ENCODE peak calls at places on chromosomes 13 and 19, in ten cellular contexts. A, U, H, J, B, K, I, G, O and L are unnamed samples.

GRCh38 chr13:33228645-33229445 is 56.7 kb downstream of the STARD13 start:
- DNase-seq in A (no peak), U (peak), H (peak), J (no peak), B (peak), K (peak), I (peak), G (no peak), O (no peak), L (no peak)

GRCh38 chr19:46009530-46010510 is 13.0 kb downstream of the PGLYRP1 start:
- DNase-seq in A (peak), U (peak), H (peak), J (peak), B (peak), K (peak), I (peak), G (peak), O (no peak), L (no peak)

GRCh38 chr19:54523403-54523802 is 20.8 kb downstream of the LAIR2 start:
- DNase-seq in A (no peak), U (no peak), H (peak), J (no peak), B (peak), K (no peak), I (no peak), G (no peak), O (no peak), L (no peak)

GRCh38 chr13:111902726-111903125 is 164.2 kb upstream of the SOX1 start:
- DNase-seq in A (peak), U (no peak), H (no peak), J (no peak), B (no peak), K (no peak), I (no peak), G (no peak), O (no peak), L (no peak)

GRCh38 chr19:38004505-38005223 is 97.7 kb downstream of the SIPA1L3 start:
- DNase-seq in A (peak), U (peak), H (peak), J (no peak), B (peak), K (peak), I (peak), G (peak), O (peak), L (peak)

GRCh38 chr19:46753420-46754155 is 7.3 kb upstream of the STRN4 start:
- DNase-seq in A (no peak), U (peak), H (peak), J (peak), B (no peak), K (no peak), I (peak), G (peak), O (no peak), L (no peak)

GRCh38 chr13:85347251-85347650 is 452.0 kb downstream of the SLITRK6 start:
- DNase-seq in A (no peak), U (no peak), H (no peak), J (no peak), B (peak), K (peak), I (no peak), G (no peak), O (no peak), L (no peak)

GRCh38 chr13:91249370-91249769 is 98.1 kb upstream of the MIR17HG start:
- DNase-seq in A (no peak), U (no peak), H (no peak), J (no peak), B (no peak), K (no peak), I (no peak), G (no peak), O (no peak), L (no peak)

GRCh38 chr19:2355168-2356035 is 4.7 kb upstream of the TMPRSS9 start:
- DNase-seq in A (no peak), U (no peak), H (no peak), J (no peak), B (no peak), K (peak), I (no peak), G (no peak), O (no peak), L (no peak)

GRCh38 chr19:14006766-14007562 is 844 bp upstream of the RFX1 start:
- DNase-seq in A (peak), U (no peak), H (no peak), J (peak), B (no peak), K (no peak), I (peak), G (no peak), O (no peak), L (no peak)

GRCh38 chr13:36606060-36606459 is 67.8 kb upstream of the SERTM1 start:
- DNase-seq in A (no peak), U (no peak), H (no peak), J (no peak), B (no peak), K (no peak), I (no peak), G (no peak), O (no peak), L (no peak)

GRCh38 chr13:52850396-52851152 is 2.1 kb upstream of the PCDH8 start:
- DNase-seq in A (peak), U (no peak), H (peak), J (peak), B (peak), K (peak), I (peak), G (peak), O (no peak), L (no peak)

GRCh38 chr19:18058208-18059009 is 28.3 kb downstream of the IL12RB1 start:
- DNase-seq in A (peak), U (peak), H (peak), J (peak), B (peak), K (peak), I (peak), G (peak), O (peak), L (no peak)
- H3K4me3 ChIP-seq in A (peak), U (peak), H (peak), J (no peak), B (no peak), K (no peak), I (peak), G (peak), O (peak), L (peak)

GRCh38 chr19:42268142-42268703 is 829 bp upstream of the CIC start:
- DNase-seq in A (peak), U (peak), H (peak), J (peak), B (peak), K (peak), I (peak), G (peak), O (peak), L (peak)
- TF ChIP-seq CTCF in A (peak), U (no peak), H (no peak), J (no peak), B (peak), K (no peak), I (no peak), G (no peak), O (peak), L (no peak)

GRCh38 chr19:39679056-39679790 is 23.5 kb downstream of the LGALS16 start:
- DNase-seq in A (no peak), U (no peak), H (no peak), J (no peak), B (no peak), K (no peak), I (no peak), G (no peak), O (no peak), L (no peak)
- H3K4me3 ChIP-seq in A (no peak), U (no peak), H (no peak), J (no peak), B (no peak), K (no peak), I (no peak), G (no peak), O (no peak), L (no peak)

DNA sequence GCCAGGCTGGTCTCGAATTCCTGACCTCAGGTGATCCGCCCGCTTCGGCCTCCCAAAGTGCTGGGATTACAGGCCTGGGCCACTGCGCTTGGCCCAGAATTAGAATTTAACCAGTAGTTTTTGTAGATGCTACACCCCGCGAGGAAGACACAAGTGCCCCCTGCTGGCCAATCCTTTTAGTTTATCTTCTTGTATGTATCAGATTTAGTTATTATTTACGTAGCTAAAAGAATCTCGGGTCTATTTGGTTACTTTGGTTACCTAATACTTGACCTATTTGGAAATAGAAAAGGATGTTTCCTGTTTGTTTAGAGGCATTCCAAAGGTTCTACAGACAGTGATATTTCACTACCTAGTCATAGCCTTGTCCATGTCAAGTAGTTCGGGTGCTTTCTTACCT is 22.0 kb downstream of the MUC16 start:
- DNase-seq in A (no peak), U (peak), H (no peak), J (no peak), B (no peak), K (no peak), I (no peak), G (no peak), O (no peak), L (no peak)
- TF ChIP-seq CTCF in A (no peak), U (peak), H (no peak), J (no peak), B (no peak), K (no peak), I (peak), G (no peak), O (no peak), L (peak)

GRCh38 chr13:20148501-20149183 is 12.2 kb downstream of the GJA3 start:
- DNase-seq in A (no peak), U (no peak), H (no peak), J (no peak), B (no peak), K (no peak), I (no peak), G (no peak), O (no peak), L (no peak)
- H3K4me3 ChIP-seq in A (no peak), U (no peak), H (no peak), J (no peak), B (no peak), K (no peak), I (no peak), G (no peak), O (no peak), L (no peak)

GRCh38 chr19:35712910-35713845 is 4.6 kb upstream of the KMT2B start:
- DNase-seq in A (no peak), U (no peak), H (no peak), J (no peak), B (no peak), K (no peak), I (no peak), G (no peak), O (no peak), L (no peak)
- TF ChIP-seq CTCF in A (no peak), U (no peak), H (no peak), J (no peak), B (no peak), K (no peak), I (no peak), G (no peak), O (no peak), L (no peak)

GRCh38 chr13:46374710-46375109 is 12.3 kb downstream of the RUBCNL start:
- DNase-seq in A (no peak), U (peak), H (no peak), J (no peak), B (no peak), K (no peak), I (no peak), G (no peak), O (no peak), L (no peak)
- H3K4me3 ChIP-seq in A (no peak), U (peak), H (no peak), J (no peak), B (no peak), K (no peak), I (no peak), G (no peak), O (no peak), L (no peak)